ENCODE peak calls at places on chromosomes 5 and 9, in nine cellular contexts. I is stomach, C is uterus, U is IMR-90, M is sigmoid colon, B is body of pancreas, X is testis, J is GM12878, A is spleen. Z is an unnamed sample.

GRCh38 chr9:99059074-99059894 is 45.6 kb upstream of the TGFBR1 start:
- DNase-seq in I (no peak), C (no peak), U (no peak), M (no peak), B (no peak), X (no peak), J (peak), A (peak), Z (peak)

GRCh38 chr9:76655121-76655531 is 109.1 kb upstream of the PCA3 start:
- DNase-seq in I (no peak), C (no peak), U (no peak), M (no peak), B (no peak), X (no peak), J (no peak), A (no peak), Z (peak)

GRCh38 chr9:1044643-1045042 is 5.5 kb upstream of the DMRT2 start:
- DNase-seq in I (no peak), C (no peak), U (no peak), M (no peak), B (peak), X (no peak), J (no peak), A (no peak), Z (no peak)

GRCh38 chr5:155794801-155795200 is 532.2 kb upstream of the SGCD start:
- DNase-seq in I (no peak), C (no peak), U (peak), M (no peak), B (no peak), X (no peak), J (no peak), A (no peak), Z (peak)

GRCh38 chr9:129558551-129559505 is 62.1 kb downstream of the C9orf50 start:
- DNase-seq in I (peak), C (no peak), U (no peak), M (no peak), B (peak), X (no peak), J (no peak), A (no peak), Z (no peak)

GRCh38 chr9:32551491-32552049 is 557 bp upstream of the SMIM27 start:
- DNase-seq in I (no peak), C (peak), U (peak), M (peak), B (peak), X (peak), J (peak), A (peak), Z (peak)

GRCh38 chr5:77210091-77211012 is at the start of gene PDE8B:
- DNase-seq in I (no peak), C (peak), U (no peak), M (no peak), B (peak), X (peak), J (no peak), A (peak), Z (peak)

GRCh38 chr5:64800926-64801325 is 32.2 kb downstream of the CWC27 start:
- DNase-seq in I (no peak), C (no peak), U (no peak), M (no peak), B (no peak), X (no peak), J (no peak), A (no peak), Z (no peak)

GRCh38 chr9:6938873-6939272 is 181.1 kb downstream of the KDM4C start:
- DNase-seq in I (no peak), C (no peak), U (peak), M (no peak), B (no peak), X (no peak), J (no peak), A (no peak), Z (no peak)

GRCh38 chr9:74117731-74118130 is 379.4 kb upstream of the RORB start:
- DNase-seq in I (no peak), C (no peak), U (no peak), M (no peak), B (no peak), X (no peak), J (no peak), A (no peak), Z (no peak)

GRCh38 chr9:86939896-86940295 is 7.4 kb downstream of the GAS1 start:
- DNase-seq in I (no peak), C (no peak), U (no peak), M (no peak), B (no peak), X (no peak), J (no peak), A (no peak), Z (no peak)

GRCh38 chr9:96382175-96382574 is 1.3 kb downstream of the SLC35D2 start:
- DNase-seq in I (no peak), C (no peak), U (peak), M (no peak), B (no peak), X (no peak), J (no peak), A (no peak), Z (no peak)

GRCh38 chr5:154479944-154480750 is 2.1 kb upstream of the HAND1 start:
- DNase-seq in I (no peak), C (no peak), U (no peak), M (no peak), B (no peak), X (no peak), J (no peak), A (peak), Z (no peak)

GRCh38 chr5:132446621-132447020 is 44.0 kb downstream of the IRF1 start:
- DNase-seq in I (peak), C (peak), U (peak), M (peak), B (peak), X (peak), J (no peak), A (no peak), Z (no peak)

GRCh38 chr5:176908677-176909358 is 9.7 kb upstream of the HK3 start:
- DNase-seq in I (no peak), C (no peak), U (no peak), M (no peak), B (no peak), X (no peak), J (no peak), A (no peak), Z (no peak)

GRCh38 chr9:99023831-99024230 is 80.1 kb downstream of the COL15A1 start:
- DNase-seq in I (no peak), C (peak), U (peak), M (no peak), B (peak), X (peak), J (no peak), A (no peak), Z (no peak)

GRCh38 chr9:128057724-128058409 is 9.3 kb downstream of the NAIF1 start:
- DNase-seq in I (no peak), C (no peak), U (no peak), M (no peak), B (no peak), X (no peak), J (no peak), A (no peak), Z (no peak)

GRCh38 chr9:85536514-85536913 is 205.2 kb downstream of the AGTPBP1 start:
- DNase-seq in I (no peak), C (no peak), U (no peak), M (no peak), B (no peak), X (no peak), J (no peak), A (no peak), Z (no peak)

GRCh38 chr9:35826071-35826701 is 2.3 kb downstream of the FAM221B start:
- DNase-seq in I (peak), C (no peak), U (peak), M (peak), B (peak), X (peak), J (peak), A (no peak), Z (peak)

GRCh38 chr9:120927125-120928014 is 774 bp upstream of the TRAF1 start:
- DNase-seq in I (no peak), C (no peak), U (no peak), M (peak), B (no peak), X (no peak), J (no peak), A (no peak), Z (no peak)

GRCh38 chr9:120928015-120928719 is 1.6 kb upstream of the TRAF1 start:
- DNase-seq in I (peak), C (peak), U (no peak), M (peak), B (peak), X (peak), J (no peak), A (peak), Z (no peak)

GRCh38 chr9:120926397-120926928 is at the start of gene TRAF1:
- DNase-seq in I (no peak), C (no peak), U (peak), M (peak), B (no peak), X (no peak), J (no peak), A (peak), Z (no peak)

GRCh38 chr9:120929392-120929791 is 2.8 kb upstream of the TRAF1 start:
- DNase-seq in I (no peak), C (no peak), U (no peak), M (no peak), B (no peak), X (no peak), J (no peak), A (no peak), Z (no peak)

DNA sequence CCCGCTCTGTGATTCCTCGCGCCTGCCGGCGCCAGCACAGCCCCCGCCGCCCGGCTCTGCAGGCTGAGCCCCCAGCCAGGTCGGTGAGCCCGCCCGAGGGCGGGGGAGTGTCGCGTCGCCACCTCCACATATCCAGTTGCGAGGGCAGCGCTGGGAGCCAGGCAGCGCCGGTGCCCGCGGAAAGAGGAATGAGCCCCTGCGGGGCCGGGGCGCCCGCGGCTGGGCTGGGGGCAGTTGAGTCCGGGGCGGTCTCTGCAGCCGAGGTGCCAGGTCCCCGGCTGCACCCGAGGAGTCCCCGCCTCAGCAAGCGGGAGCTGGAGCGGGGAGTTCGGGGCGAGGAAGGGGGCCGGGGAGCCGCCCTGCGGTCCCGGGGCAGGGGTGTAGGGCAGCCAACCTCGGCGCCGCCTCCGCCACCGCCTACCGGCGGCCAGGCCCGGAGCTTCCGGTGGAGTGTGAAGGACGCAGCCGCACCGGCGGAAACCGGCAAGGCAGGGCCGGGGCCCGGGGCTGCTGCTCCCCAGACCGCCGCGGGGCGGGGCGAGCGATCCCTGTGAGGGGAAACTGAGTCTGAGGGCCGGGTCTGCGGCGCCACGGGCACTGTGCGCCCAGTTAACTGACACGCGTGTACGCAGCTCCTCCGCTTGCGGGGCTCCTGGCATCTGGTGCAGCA is 2.3 kb upstream of the TRAF1 start:
- DNase-seq in I (peak), C (peak), U (no peak), M (peak), B (peak), X (peak), J (no peak), A (peak), Z (peak)
- TF ChIP-seq POLR2A in I (no peak), C (peak), U (no peak), M (no peak), B (peak), X (no peak), J (peak), A (no peak), Z (peak)

DNA sequence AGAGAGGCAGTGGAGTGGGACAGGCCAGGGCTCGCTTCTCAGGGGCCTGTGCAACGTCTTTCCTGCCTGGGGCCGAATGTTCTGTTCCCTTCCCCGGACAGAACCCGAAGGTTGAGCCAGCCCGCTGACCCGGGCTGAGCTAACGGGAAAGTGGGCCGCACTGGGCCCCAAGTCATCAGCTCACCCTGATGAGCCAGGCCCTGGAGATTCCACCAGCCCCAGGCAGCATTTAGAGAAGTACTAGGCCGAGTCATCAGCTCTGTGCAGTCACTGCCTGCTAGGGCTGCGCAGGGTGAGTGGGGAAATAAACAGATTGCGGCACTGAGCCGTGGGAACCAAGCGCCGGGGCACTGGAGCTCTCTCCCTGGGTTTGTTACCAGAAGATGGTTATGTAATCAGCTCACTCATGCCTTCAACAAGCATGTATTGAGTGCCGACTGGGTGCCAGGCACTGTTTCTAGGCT is 29.1 kb upstream of the DUSP1 start:
- DNase-seq in I (peak), C (peak), U (peak), M (peak), B (peak), X (peak), J (no peak), A (peak), Z (peak)
- TF ChIP-seq POLR2A in I (no peak), C (no peak), U (no peak), M (no peak), B (no peak), X (no peak), J (no peak), A (no peak), Z (no peak)

DNA sequence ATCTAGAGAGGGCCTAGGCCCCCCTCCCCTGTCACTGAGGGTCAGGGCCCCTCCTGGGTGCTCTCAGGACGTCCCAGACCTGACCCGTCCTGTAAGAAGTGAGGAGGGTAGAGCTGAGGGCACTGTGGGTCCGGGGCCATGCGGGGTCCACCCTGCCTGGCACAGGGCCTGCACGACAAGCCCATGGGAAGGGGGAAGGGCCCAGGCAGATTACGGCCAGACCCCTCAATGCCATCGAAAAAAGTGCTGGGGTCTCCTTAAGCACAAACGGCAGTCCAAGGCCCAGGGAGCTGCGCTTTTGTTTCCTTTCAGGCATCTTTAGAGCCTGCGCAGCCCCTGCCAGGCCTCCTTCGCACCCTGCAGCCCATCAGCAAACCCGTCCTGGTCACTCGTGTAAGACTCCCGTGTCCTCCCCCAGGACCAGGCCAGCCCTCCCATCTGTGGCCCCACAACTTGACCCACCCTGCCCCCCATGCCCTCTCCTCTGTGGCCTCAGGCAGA is 4.4 kb upstream of the EXOC3 start:
- DNase-seq in I (no peak), C (no peak), U (no peak), M (peak), B (no peak), X (no peak), J (no peak), A (peak), Z (no peak)
- TF ChIP-seq POLR2A in I (no peak), C (no peak), U (no peak), M (no peak), B (no peak), X (no peak), J (peak), A (no peak), Z (no peak)

GRCh38 chr5:123036391-123037103 is at the start of gene PPIC:
- DNase-seq in I (peak), C (peak), U (peak), M (peak), B (peak), X (peak), J (no peak), A (peak), Z (peak)
- TF ChIP-seq POLR2A in I (no peak), C (peak), U (no peak), M (peak), B (peak), X (no peak), J (no peak), A (no peak), Z (no peak)

GRCh38 chr5:179732412-179732917 is at the start of gene MAML1:
- DNase-seq in I (peak), C (peak), U (peak), M (peak), B (peak), X (peak), J (peak), A (peak), Z (peak)
- TF ChIP-seq POLR2A in I (peak), C (peak), U (peak), M (peak), B (no peak), X (peak), J (peak), A (no peak), Z (peak)

DNA sequence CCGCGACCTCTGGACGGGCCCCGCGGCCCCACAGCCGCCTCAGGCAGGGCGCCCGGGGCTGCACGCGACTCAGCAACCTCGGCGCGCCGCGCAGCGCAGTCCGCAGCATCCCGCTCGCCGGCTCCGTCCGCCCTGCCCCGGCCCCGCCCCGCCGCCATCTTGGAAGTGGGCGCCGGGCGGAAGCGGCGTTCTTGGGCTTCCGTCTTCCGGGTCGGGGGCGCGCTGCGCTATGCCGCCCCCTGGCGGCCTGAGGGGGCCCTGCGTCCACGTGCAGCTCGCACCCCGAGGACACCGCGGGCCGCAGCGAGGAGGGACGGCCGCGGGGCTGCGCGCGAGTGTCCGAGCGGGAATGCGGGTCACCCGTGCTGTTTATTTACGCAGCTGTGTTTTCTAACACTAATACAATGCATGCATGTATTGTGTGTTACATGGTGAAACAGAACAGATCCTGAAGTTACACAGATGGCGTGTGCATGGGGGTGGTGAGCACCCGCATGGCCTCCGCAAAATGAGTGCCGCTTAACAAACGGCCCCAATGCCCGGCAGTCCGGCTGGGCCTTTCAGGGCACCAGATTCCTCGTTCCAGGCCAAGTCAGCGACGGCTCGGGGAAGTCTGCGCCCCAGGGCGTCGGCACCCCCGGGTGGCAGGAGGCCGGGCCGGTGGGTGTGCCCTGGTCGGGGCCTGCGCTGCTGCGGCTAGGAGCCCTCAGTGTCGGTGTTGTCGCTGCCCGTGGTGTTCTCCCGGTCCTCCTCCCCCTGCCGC is at the start of gene DNLZ:
- DNase-seq in I (peak), C (peak), U (peak), M (peak), B (peak), X (peak), J (peak), A (peak), Z (peak)
- TF ChIP-seq POLR2A in I (no peak), C (peak), U (peak), M (no peak), B (peak), X (no peak), J (peak), A (no peak), Z (peak)